ENCODE peak calls at places on chromosomes 2 and 18, in five cellular contexts. X is EL, S is non-pigmented ciliary epithelial cell, M is NCI-H2081, E is ovary. A is an unnamed sample.

GRCh38 chr2:10326707-10327594 is 24.2 kb downstream of the HPCAL1 start:
- DNase-seq in X (no peak), S (no peak), M (peak), E (no peak), A (no peak)

GRCh38 chr2:112718862-112719370 is 1.9 kb upstream of the NT5DC4 start:
- DNase-seq in X (no peak), S (no peak), M (no peak), E (no peak), A (no peak)

GRCh38 chr2:239934571-239935171 is 90.5 kb downstream of the NDUFA10 start:
- DNase-seq in X (peak), S (no peak), M (no peak), E (no peak), A (peak)

GRCh38 chr2:158676696-158677095 is 118.4 kb upstream of the DAPL1 start:
- DNase-seq in X (no peak), S (no peak), M (no peak), E (no peak), A (no peak)

GRCh38 chr2:197498937-197499593 is 575 bp downstream of the HSPD1 start:
- DNase-seq in X (peak), S (no peak), M (peak), E (peak), A (peak)

GRCh38 chr2:39099820-39100728 is 20.8 kb downstream of the SOS1 start:
- DNase-seq in X (no peak), S (peak), M (no peak), E (no peak), A (no peak)

GRCh38 chr2:71571945-71572344 is 118.6 kb downstream of the DYSF start:
- DNase-seq in X (no peak), S (no peak), M (no peak), E (no peak), A (no peak)

GRCh38 chr18:49072940-49073339 is 122.2 kb upstream of the SMAD7 start:
- DNase-seq in X (no peak), S (no peak), M (no peak), E (no peak), A (no peak)

GRCh38 chr2:39938035-39938835 is 159.2 kb upstream of the THUMPD2 start:
- DNase-seq in X (peak), S (peak), M (no peak), E (no peak), A (no peak)

GRCh38 chr2:109393211-109393610 is 220.6 kb downstream of the SEPTIN10 start:
- DNase-seq in X (no peak), S (no peak), M (no peak), E (no peak), A (no peak)

GRCh38 chr2:42810971-42811865 is 18.8 kb upstream of the HAAO start:
- DNase-seq in X (peak), S (no peak), M (no peak), E (peak), A (peak)

GRCh38 chr2:240465268-240465764 is 29.9 kb downstream of the GPC1 start:
- DNase-seq in X (no peak), S (no peak), M (no peak), E (peak), A (peak)